ENCODE peak calls at places on chromosomes 6 and 20, in seven cellular contexts. Q is upper lobe of right lung; Z is AG04450; J is naive thymus-derived CD4-positive, alpha-beta T cell; V is hepatocyte; S is uterus; M is prostate gland. G is an unnamed sample.

GRCh38 chr6:16331328-16332174 is 93.2 kb downstream of the GMPR start:
- DNase-seq in Z (no peak), J (peak), S (peak), M (peak), Q (peak), V (peak), G (peak)

GRCh38 chr20:21719592-21720214 is 14.2 kb downstream of the PAX1 start:
- DNase-seq in S (peak), V (peak), M (peak), Q (no peak), J (no peak), Z (peak), G (peak)

GRCh38 chr20:7627734-7628663 is 312.3 kb downstream of the HAO1 start:
- DNase-seq in S (no peak), Q (no peak), M (no peak), J (no peak), V (no peak), Z (no peak), G (peak)

GRCh38 chr20:3000852-3001523 is 42.4 kb upstream of the GNRH2 start:
- DNase-seq in Z (peak), M (no peak), Q (no peak), S (no peak), J (peak), V (peak), G (peak)

GRCh38 chr6:77463881-77464867 is 883 bp upstream of the HTR1B start:
- DNase-seq in S (no peak), V (peak), J (no peak), M (no peak), Q (peak), Z (no peak), G (no peak)

GRCh38 chr6:158861686-158862381 is 42.7 kb upstream of the EZR start:
- DNase-seq in M (peak), S (no peak), Z (no peak), Q (no peak), J (no peak), V (peak), G (no peak)

GRCh38 chr6:44182911-44183390 is 24.3 kb downstream of the CAPN11 start:
- DNase-seq in Z (no peak), J (no peak), V (no peak), M (no peak), S (no peak), Q (no peak), G (no peak)

GRCh38 chr20:38127920-38128528 is 37.0 kb downstream of the TGM2 start:
- DNase-seq in Q (no peak), Z (no peak), J (no peak), S (peak), M (no peak), V (no peak), G (no peak)

GRCh38 chr20:35776513-35777101 is 4.8 kb downstream of the PHF20 start:
- DNase-seq in Q (no peak), J (no peak), Z (no peak), M (peak), S (peak), V (peak), G (no peak)

GRCh38 chr20:51365670-51366069 is 176.8 kb downstream of the NFATC2 start:
- DNase-seq in J (no peak), V (no peak), Z (peak), M (no peak), S (no peak), Q (no peak), G (peak)

GRCh38 chr6:53734473-53735299 is 60.1 kb upstream of the LRRC1 start:
- DNase-seq in J (no peak), V (peak), Q (no peak), Z (peak), M (no peak), S (no peak), G (peak)

GRCh38 chr20:61723538-61724257 is 342.0 kb downstream of the TAF4 start:
- DNase-seq in Z (no peak), V (peak), M (no peak), Q (no peak), S (no peak), J (no peak), G (no peak)

GRCh38 chr20:62985089-62985778 is 21.5 kb downstream of the BHLHE23 start:
- DNase-seq in S (no peak), Q (no peak), J (no peak), Z (no peak), M (no peak), V (no peak), G (no peak)

GRCh38 chr6:31493875-31494694 is 3.9 kb upstream of the MICB start:
- DNase-seq in J (peak), Q (peak), M (peak), S (peak), V (peak), Z (no peak), G (peak)

GRCh38 chr20:38581013-38581412 is at the start of gene ADIG:
- DNase-seq in V (no peak), S (no peak), M (no peak), Z (no peak), J (no peak), Q (no peak), G (no peak)

GRCh38 chr20:2101057-2101934 is at the start of gene STK35:
- DNase-seq in V (peak), Z (no peak), Q (no peak), S (no peak), M (peak), J (no peak), G (no peak)

GRCh38 chr6:72733045-72733444 is 111.2 kb downstream of the KCNQ5 start:
- DNase-seq in S (no peak), Z (no peak), Q (no peak), M (no peak), V (no peak), J (no peak), G (no peak)

GRCh38 chr6:41406821-41407787 is 71.7 kb downstream of the NCR2 start:
- DNase-seq in Q (peak), M (no peak), Z (no peak), S (no peak), J (no peak), V (peak), G (no peak)

GRCh38 chr6:32622545-32623401 is 14.4 kb upstream of the HLA-DQA1 start:
- DNase-seq in V (peak), S (no peak), J (peak), Z (no peak), M (no peak), Q (no peak), G (peak)

GRCh38 chr20:35575958-35576357 is 34.1 kb downstream of the ERGIC3 start:
- DNase-seq in M (no peak), Z (no peak), Q (peak), V (peak), J (no peak), S (no peak), G (no peak)

GRCh38 chr6:82818727-82819126 is 246.9 kb downstream of the UBE3D start:
- DNase-seq in V (no peak), J (no peak), S (no peak), Q (no peak), Z (peak), M (no peak), G (peak)

GRCh38 chr6:16292432-16292831 is 54.0 kb downstream of the GMPR start:
- DNase-seq in M (no peak), Z (no peak), V (no peak), S (no peak), Q (no peak), J (no peak), G (no peak)

GRCh38 chr6:75275067-75275466 is 9.5 kb downstream of the TMEM30A start:
- DNase-seq in M (no peak), S (no peak), Q (no peak), Z (peak), V (no peak), J (no peak), G (peak)

GRCh38 chr20:694496-694895 is 18.9 kb upstream of the SCRT2 start:
- DNase-seq in S (no peak), J (no peak), M (no peak), Z (no peak), V (no peak), Q (no peak), G (no peak)

GRCh38 chr20:31666258-31667042 is 28.7 kb downstream of the COX4I2 start:
- DNase-seq in S (no peak), V (no peak), J (no peak), Q (peak), M (no peak), Z (no peak), G (no peak)

GRCh38 chr6:53344993-53345392 is 3.8 kb downstream of the ELOVL5 start:
- DNase-seq in Q (no peak), S (no peak), J (no peak), Z (no peak), M (no peak), V (no peak), G (no peak)

GRCh38 chr6:41675176-41675767 is 37.0 kb downstream of the MDFI start:
- DNase-seq in Z (no peak), J (no peak), V (no peak), S (no peak), Q (no peak), M (no peak), G (no peak)

GRCh38 chr6:29602564-29603361 is 17.8 kb downstream of the OR2H2 start:
- DNase-seq in M (no peak), S (no peak), Z (peak), V (peak), Q (no peak), J (no peak), G (no peak)

GRCh38 chr20:59819496-59820203 is 113.8 kb downstream of the SYCP2 start:
- DNase-seq in M (no peak), Q (no peak), V (no peak), S (no peak), Z (no peak), J (no peak), G (peak)

GRCh38 chr20:7989379-7989778 is 30.2 kb downstream of the TMX4 start:
- DNase-seq in M (no peak), J (no peak), Q (no peak), V (no peak), Z (no peak), S (no peak), G (no peak)

GRCh38 chr6:78483546-78483945 is 383.8 kb upstream of the IRAK1BP1 start:
- DNase-seq in V (no peak), S (no peak), M (no peak), Q (no peak), Z (no peak), J (no peak), G (no peak)

GRCh38 chr6:34235605-34236422 is 859 bp upstream of the HMGA1 start:
- DNase-seq in M (peak), V (peak), Z (no peak), Q (peak), J (peak), S (peak), G (no peak)

GRCh38 chr6:118377711-118378414 is 170.2 kb upstream of the PLN start:
- DNase-seq in Z (no peak), S (no peak), M (no peak), V (no peak), Q (peak), J (no peak), G (no peak)

GRCh38 chr6:54191460-54191859 is 80.2 kb downstream of the MLIP start:
- DNase-seq in S (no peak), Q (no peak), V (peak), M (no peak), Z (peak), J (no peak), G (no peak)

GRCh38 chr20:18747090-18747489 is 66.5 kb upstream of the SCP2D1 start:
- DNase-seq in J (no peak), Q (no peak), V (no peak), Z (no peak), M (no peak), S (no peak), G (no peak)

GRCh38 chr20:18749528-18749927 is 64.1 kb upstream of the SCP2D1 start:
- DNase-seq in Z (no peak), M (no peak), Q (no peak), J (no peak), V (no peak), S (no peak), G (no peak)

GRCh38 chr20:18754030-18754659 is 59.4 kb upstream of the SCP2D1 start:
- DNase-seq in Z (no peak), S (no peak), V (no peak), M (no peak), Q (no peak), J (no peak), G (no peak)

GRCh38 chr20:18750735-18751134 is 62.8 kb upstream of the SCP2D1 start:
- DNase-seq in M (no peak), J (no peak), V (no peak), Q (no peak), Z (no peak), S (no peak), G (no peak)
- H3K27ac ChIP-seq in M (no peak), J (no peak), V (no peak), Q (no peak), Z (no peak), S (no peak), G (no peak)

GRCh38 chr6:116100419-116101297 is at the start of gene NT5DC1:
- DNase-seq in V (peak), M (peak), Z (no peak), Q (peak), J (peak), S (peak), G (peak)

GRCh38 chr6:116102856-116103255 is 2.2 kb downstream of the NT5DC1 start:
- DNase-seq in V (no peak), Z (no peak), J (no peak), M (no peak), Q (no peak), S (no peak), G (no peak)

GRCh38 chr6:116099036-116099435 is 1.6 kb upstream of the NT5DC1 start:
- DNase-seq in Q (no peak), Z (no peak), J (no peak), S (no peak), V (no peak), M (no peak), G (no peak)

GRCh38 chr6:116101298-116101718 is 655 bp downstream of the NT5DC1 start:
- DNase-seq in Z (no peak), S (peak), J (no peak), Q (no peak), M (peak), V (no peak), G (no peak)

DNA sequence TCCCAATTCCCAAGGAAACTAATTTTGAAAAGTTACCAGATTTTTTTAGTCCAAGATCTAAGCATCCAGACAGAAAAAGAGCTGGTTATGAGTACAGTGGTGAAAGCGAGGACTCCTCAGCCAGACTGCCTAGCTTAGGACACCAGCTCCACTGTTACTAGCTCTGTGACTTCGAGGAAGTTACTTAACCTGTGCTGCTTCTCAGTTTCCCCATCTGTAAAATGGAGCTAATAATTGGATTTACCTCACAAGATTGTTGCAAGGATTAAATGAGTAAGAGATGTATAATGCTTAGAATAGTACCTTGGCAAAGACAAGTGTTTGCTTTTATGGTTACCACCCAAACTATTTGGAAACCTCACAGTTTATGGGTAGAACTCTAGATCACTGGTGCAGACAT is 1.1 kb downstream of the NT5DC1 start:
- DNase-seq in M (no peak), Z (no peak), J (no peak), Q (no peak), V (no peak), S (no peak), G (no peak)
- H3K27ac ChIP-seq in M (peak), Z (no peak), J (peak), Q (peak), V (peak), S (peak), G (no peak)

DNA sequence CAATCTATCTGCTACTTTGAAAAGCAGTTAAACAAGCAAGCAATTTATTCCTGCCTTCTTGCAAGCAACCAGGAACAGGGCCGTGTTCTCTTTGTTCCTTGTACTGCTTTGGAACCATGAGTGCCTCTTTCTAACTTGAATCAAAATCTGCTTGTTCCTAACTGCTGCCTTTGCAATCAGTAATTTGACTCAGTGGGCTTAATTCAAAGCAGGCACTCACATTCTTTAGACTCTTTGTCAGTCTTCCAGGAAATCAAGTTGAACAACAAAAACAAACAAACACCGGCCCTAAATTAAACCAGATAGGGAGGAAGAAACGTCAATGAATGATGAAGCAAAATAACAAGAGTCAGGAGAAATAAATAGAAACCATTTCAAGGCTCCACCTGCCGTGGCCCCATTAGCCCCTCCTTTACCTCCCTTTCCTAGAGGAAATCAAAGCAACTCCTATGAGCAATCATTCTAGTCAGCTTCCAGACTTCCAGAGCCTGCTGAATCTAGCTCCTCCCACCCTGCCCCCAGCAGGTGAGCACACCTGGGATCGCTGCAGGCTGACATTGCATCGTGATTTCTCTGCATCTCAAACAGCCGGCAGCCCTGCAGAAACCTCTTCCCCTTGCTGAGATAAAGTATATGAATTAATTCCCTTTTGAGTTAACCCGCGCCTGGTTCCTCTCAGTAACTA is 582.2 kb upstream of the FLRT3 start:
- DNase-seq in Z (no peak), V (peak), Q (peak), M (peak), J (no peak), S (no peak), G (no peak)
- H3K27ac ChIP-seq in Z (no peak), V (peak), Q (no peak), M (no peak), J (no peak), S (no peak), G (no peak)

GRCh38 chr6:3041606-3042005 is 26.7 kb upstream of the RIPK1 start:
- DNase-seq in S (no peak), M (no peak), J (no peak), Z (no peak), V (no peak), Q (no peak), G (no peak)
- H3K27ac ChIP-seq in S (no peak), M (no peak), J (no peak), Z (no peak), V (no peak), Q (no peak), G (no peak)

GRCh38 chr6:38052035-38052434 is 232.5 kb downstream of the ZFAND3 start:
- DNase-seq in S (no peak), M (peak), Z (no peak), V (no peak), Q (no peak), J (no peak), G (no peak)
- H3K27ac ChIP-seq in S (no peak), M (no peak), Z (no peak), V (no peak), Q (no peak), J (no peak), G (no peak)

GRCh38 chr20:41201760-41202159 is 64.4 kb downstream of the PLCG1 start:
- DNase-seq in M (no peak), J (no peak), Q (no peak), S (no peak), Z (no peak), V (no peak), G (no peak)
- H3K27ac ChIP-seq in M (no peak), J (no peak), Q (no peak), S (no peak), Z (no peak), V (no peak), G (peak)

DNA sequence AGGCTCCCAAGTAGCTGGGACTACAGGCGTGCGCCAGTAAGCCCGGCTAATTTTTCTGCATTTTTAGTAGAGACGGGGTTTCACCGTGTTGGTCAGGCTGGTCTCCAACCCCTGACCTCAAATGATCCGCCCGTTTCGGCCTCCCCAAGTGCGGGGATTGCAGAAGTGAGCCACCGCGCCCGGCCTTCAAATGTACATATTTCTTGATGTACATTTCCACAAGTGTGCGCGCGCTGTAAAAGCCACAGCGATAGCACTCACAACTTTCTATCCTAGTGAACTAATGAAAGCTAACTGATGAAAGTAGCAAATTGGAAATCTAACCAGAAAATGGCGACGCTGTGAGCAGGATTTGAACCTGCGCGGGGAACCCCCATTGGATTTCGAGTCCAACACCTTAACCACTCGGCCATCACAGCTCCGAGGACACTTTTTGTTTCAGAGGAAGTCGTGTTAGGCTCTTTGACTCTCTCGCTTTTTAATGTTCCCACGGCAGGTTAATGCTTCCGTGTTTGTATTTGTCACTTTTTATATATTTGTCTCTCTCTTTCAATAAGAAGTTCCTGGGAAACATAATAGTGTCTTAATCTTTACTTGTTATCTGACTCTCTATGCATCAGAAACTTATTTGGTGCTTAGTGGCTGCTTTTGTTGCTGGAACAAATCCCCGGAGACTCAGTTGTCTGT is 199.4 kb upstream of the ZNF184 start:
- DNase-seq in J (no peak), V (peak), S (no peak), Q (no peak), M (no peak), Z (no peak), G (no peak)
- H3K27ac ChIP-seq in J (no peak), V (no peak), S (no peak), Q (no peak), M (no peak), Z (no peak), G (no peak)

GRCh38 chr20:48829940-48830339 is 2.1 kb upstream of the PREX1 start:
- DNase-seq in M (no peak), S (no peak), J (no peak), V (no peak), Q (no peak), Z (no peak), G (no peak)

GRCh38 chr20:48830826-48831318 is 3.1 kb upstream of the PREX1 start:
- DNase-seq in V (no peak), J (no peak), M (no peak), Q (no peak), S (no peak), Z (no peak), G (no peak)

GRCh38 chr20:48828734-48829460 is 1.1 kb upstream of the PREX1 start:
- DNase-seq in V (no peak), Z (no peak), Q (no peak), J (no peak), M (no peak), S (no peak), G (no peak)

GRCh38 chr20:48832423-48832735 is 4.6 kb upstream of the PREX1 start:
- DNase-seq in J (no peak), V (no peak), S (no peak), Q (no peak), M (no peak), Z (no peak), G (no peak)

GRCh38 chr20:48831702-48832422 is 4.1 kb upstream of the PREX1 start:
- DNase-seq in V (peak), Q (no peak), M (no peak), Z (no peak), S (peak), J (no peak), G (peak)
- H3K27ac ChIP-seq in V (no peak), Q (peak), M (no peak), Z (no peak), S (no peak), J (no peak), G (no peak)